ENCODE peak calls at places on chromosome 4, in four cellular contexts. One of them, this sample, is unnamed.

GRCh38 chr4:22713841-22714240 is 21.1 kb downstream of the GBA3 start:
- DNase-seq in tibial nerve: no peak
- DNase-seq in transverse colon: no peak
- DNase-seq in breast epithelium: no peak
- DNase-seq in this sample: no peak

GRCh38 chr4:165844151-165844550 is 28.9 kb upstream of the TLL1 start:
- DNase-seq in breast epithelium: no peak
- DNase-seq in tibial nerve: no peak
- DNase-seq in transverse colon: no peak
- DNase-seq in this sample: no peak

GRCh38 chr4:106201373-106201772 is 114.6 kb downstream of the TBCK start:
- DNase-seq in transverse colon: no peak
- DNase-seq in tibial nerve: no peak
- DNase-seq in breast epithelium: no peak
- DNase-seq in this sample: no peak

GRCh38 chr4:3679071-3679825 is 86.9 kb upstream of the ADRA2C start:
- DNase-seq in transverse colon: no peak
- DNase-seq in tibial nerve: no peak
- DNase-seq in breast epithelium: no peak
- DNase-seq in this sample: no peak

GRCh38 chr4:72670521-72670920 is 101.5 kb upstream of the ADAMTS3 start:
- DNase-seq in transverse colon: no peak
- DNase-seq in breast epithelium: no peak
- DNase-seq in tibial nerve: no peak
- DNase-seq in this sample: no peak

GRCh38 chr4:153122855-153123254 is 81.4 kb upstream of the TRIM2 start:
- DNase-seq in breast epithelium: no peak
- DNase-seq in transverse colon: no peak
- DNase-seq in tibial nerve: no peak
- DNase-seq in this sample: no peak

GRCh38 chr4:1021386-1022050 is 10.1 kb downstream of the FGFRL1 start:
- DNase-seq in transverse colon: peak
- DNase-seq in breast epithelium: no peak
- DNase-seq in tibial nerve: no peak
- DNase-seq in this sample: no peak

GRCh38 chr4:3269105-3269927 is 20.4 kb downstream of the MSANTD1 start:
- DNase-seq in transverse colon: no peak
- DNase-seq in breast epithelium: no peak
- DNase-seq in tibial nerve: no peak
- DNase-seq in this sample: no peak

GRCh38 chr4:57103051-57103450 is 7.1 kb downstream of the IGFBP7 start:
- DNase-seq in transverse colon: no peak
- DNase-seq in breast epithelium: no peak
- DNase-seq in tibial nerve: no peak
- DNase-seq in this sample: no peak

GRCh38 chr4:15938182-15938581 is 358 bp downstream of the FGFBP1 start:
- DNase-seq in breast epithelium: no peak
- DNase-seq in tibial nerve: no peak
- DNase-seq in transverse colon: peak
- DNase-seq in this sample: no peak

GRCh38 chr4:41363384-41363981 is 106.8 kb downstream of the UCHL1 start:
- DNase-seq in transverse colon: no peak
- DNase-seq in tibial nerve: no peak
- DNase-seq in breast epithelium: no peak
- DNase-seq in this sample: peak

GRCh38 chr4:121726642-121727268 is 30.0 kb upstream of the ANXA5 start:
- DNase-seq in tibial nerve: no peak
- DNase-seq in breast epithelium: no peak
- DNase-seq in transverse colon: no peak
- DNase-seq in this sample: no peak

GRCh38 chr4:107757860-107758476 is 37.9 kb upstream of the PAPSS1 start:
- DNase-seq in breast epithelium: no peak
- DNase-seq in transverse colon: no peak
- DNase-seq in tibial nerve: no peak
- DNase-seq in this sample: no peak
- TF ChIP-seq CTCF in breast epithelium: no peak
- TF ChIP-seq CTCF in transverse colon: peak
- TF ChIP-seq CTCF in tibial nerve: peak
- TF ChIP-seq CTCF in this sample: no peak

GRCh38 chr4:151103758-151104157 is 4.3 kb downstream of the RPS3A start:
- DNase-seq in transverse colon: no peak
- DNase-seq in tibial nerve: no peak
- DNase-seq in breast epithelium: no peak
- DNase-seq in this sample: no peak

GRCh38 chr4:151107063-151107462 is 7.6 kb downstream of the RPS3A start:
- DNase-seq in tibial nerve: no peak
- DNase-seq in breast epithelium: no peak
- DNase-seq in transverse colon: no peak
- DNase-seq in this sample: no peak

GRCh38 chr4:151110236-151110635 is 10.8 kb downstream of the RPS3A start:
- DNase-seq in breast epithelium: no peak
- DNase-seq in tibial nerve: no peak
- DNase-seq in transverse colon: no peak
- DNase-seq in this sample: no peak

GRCh38 chr4:151104621-151105020 is 5.2 kb downstream of the RPS3A start:
- DNase-seq in tibial nerve: no peak
- DNase-seq in transverse colon: no peak
- DNase-seq in breast epithelium: no peak
- DNase-seq in this sample: no peak

GRCh38 chr4:151105454-151106032 is 6.1 kb downstream of the RPS3A start:
- DNase-seq in tibial nerve: no peak
- DNase-seq in transverse colon: no peak
- DNase-seq in breast epithelium: no peak
- DNase-seq in this sample: no peak
- TF ChIP-seq POLR2A in tibial nerve: no peak
- TF ChIP-seq POLR2A in transverse colon: no peak
- TF ChIP-seq POLR2A in breast epithelium: no peak
- TF ChIP-seq POLR2A in this sample: no peak

DNA sequence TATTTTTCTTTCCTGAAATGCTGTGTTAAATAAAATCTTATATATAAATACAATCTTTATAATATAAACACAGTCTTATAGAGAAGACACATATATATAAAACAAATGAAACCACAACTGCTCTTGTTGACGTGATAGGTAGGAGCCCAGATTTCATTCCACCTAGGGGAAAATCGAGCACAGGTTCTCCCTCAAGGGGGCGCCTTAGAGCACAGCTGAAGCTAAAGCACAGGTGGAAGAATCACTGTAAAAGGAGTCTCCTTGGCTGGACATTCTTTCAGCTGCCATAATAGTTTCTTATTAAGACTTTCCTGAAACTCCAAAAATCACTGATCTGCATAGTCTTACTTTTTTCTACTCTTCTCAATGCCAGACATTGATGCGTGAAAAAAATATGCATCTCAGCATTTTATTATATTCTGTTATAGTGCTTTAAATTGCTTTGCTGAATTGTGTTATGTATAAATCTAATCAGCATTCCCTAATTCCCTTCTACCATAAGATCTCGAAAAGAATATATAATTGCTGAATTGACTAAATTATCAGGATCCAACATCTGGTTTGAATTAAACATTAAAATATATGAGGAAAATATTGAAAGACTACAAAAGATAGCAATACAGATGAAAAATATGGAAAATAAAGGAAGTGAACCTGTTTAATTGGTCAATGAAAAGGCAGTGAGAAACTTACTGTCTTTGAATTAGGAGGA is 25.5 kb upstream of the RXFP1 start:
- DNase-seq in transverse colon: peak
- DNase-seq in tibial nerve: no peak
- DNase-seq in breast epithelium: no peak
- DNase-seq in this sample: no peak
- TF ChIP-seq CTCF in transverse colon: peak
- TF ChIP-seq CTCF in tibial nerve: peak
- TF ChIP-seq CTCF in breast epithelium: no peak
- TF ChIP-seq CTCF in this sample: no peak

GRCh38 chr4:102503301-102503746 is 2.2 kb downstream of the NFKB1 start:
- DNase-seq in tibial nerve: no peak
- DNase-seq in breast epithelium: no peak
- DNase-seq in transverse colon: no peak
- DNase-seq in this sample: no peak

GRCh38 chr4:102503831-102504786 is 3.0 kb downstream of the NFKB1 start:
- DNase-seq in breast epithelium: no peak
- DNase-seq in transverse colon: no peak
- DNase-seq in tibial nerve: no peak
- DNase-seq in this sample: no peak

GRCh38 chr4:102500371-102501175 is 586 bp upstream of the NFKB1 start:
- DNase-seq in breast epithelium: peak
- DNase-seq in transverse colon: peak
- DNase-seq in tibial nerve: peak
- DNase-seq in this sample: no peak

GRCh38 chr4:102501176-102501634 is at the start of gene NFKB1:
- DNase-seq in breast epithelium: peak
- DNase-seq in transverse colon: peak
- DNase-seq in tibial nerve: peak
- DNase-seq in this sample: peak

DNA sequence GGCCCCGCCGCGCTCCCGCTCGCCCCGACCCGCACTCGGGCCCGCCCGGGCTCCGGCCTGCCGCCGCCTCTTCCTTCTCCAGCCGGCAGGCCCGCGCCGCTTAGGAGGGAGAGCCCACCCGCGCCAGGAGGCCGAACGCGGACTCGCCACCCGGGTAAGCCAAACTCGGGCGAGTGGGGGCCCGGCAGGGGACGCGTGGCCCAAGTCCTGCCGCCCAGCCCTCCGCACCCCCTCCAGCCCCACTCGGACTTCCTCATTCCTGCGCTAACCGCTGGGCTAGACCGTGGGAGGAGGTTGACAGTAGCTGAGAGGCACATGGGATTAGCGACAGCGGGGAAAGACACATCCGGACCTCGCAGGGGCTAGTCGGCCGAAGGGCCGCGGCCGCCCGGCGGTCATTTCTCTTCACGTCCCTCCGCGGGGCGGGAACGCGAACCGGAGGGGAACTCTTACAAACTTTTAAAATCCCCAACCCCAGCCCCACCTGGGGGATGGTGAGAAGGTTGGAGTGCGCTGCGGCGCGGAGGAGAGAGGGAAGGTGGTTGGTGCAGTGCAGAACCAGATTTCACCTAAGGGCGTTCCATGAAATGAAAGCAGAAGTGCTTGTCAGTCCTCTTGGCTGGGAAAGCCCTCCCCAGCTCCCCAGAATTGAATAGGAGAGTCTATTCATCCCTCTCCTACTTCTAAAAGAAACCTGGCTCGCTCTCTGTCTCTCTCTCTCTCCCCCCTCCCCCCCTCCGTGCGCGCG is 650 bp downstream of the NFKB1 start:
- DNase-seq in breast epithelium: peak
- DNase-seq in tibial nerve: peak
- DNase-seq in transverse colon: peak
- DNase-seq in this sample: peak
- TF ChIP-seq POLR2A in breast epithelium: peak
- TF ChIP-seq POLR2A in tibial nerve: no peak
- TF ChIP-seq POLR2A in transverse colon: peak
- TF ChIP-seq POLR2A in this sample: no peak

DNA sequence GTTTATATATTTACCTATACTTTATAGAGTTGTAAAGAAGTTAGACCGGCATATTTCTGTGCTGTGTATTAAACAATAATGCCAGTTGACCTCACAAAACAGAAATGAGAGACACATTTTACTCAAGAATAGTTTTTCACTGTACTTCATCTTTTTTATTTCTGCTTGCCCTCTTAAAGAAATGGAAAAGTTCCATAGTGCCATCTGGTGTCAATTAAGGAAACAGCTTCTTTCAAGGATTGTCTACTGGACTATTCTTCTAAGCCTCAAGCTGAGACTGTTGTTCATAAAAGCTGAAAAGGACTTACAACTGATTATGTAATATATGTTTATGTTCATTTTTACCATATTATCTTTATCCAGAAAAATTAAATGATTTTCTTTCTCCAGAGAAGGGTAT is 1523.8 kb downstream of the ARAP2 start:
- DNase-seq in transverse colon: no peak
- DNase-seq in tibial nerve: no peak
- DNase-seq in breast epithelium: no peak
- DNase-seq in this sample: no peak
- TF ChIP-seq CTCF in transverse colon: no peak
- TF ChIP-seq CTCF in tibial nerve: peak
- TF ChIP-seq CTCF in breast epithelium: no peak
- TF ChIP-seq CTCF in this sample: no peak